ENCODE peak calls at places on chromosomes 3 and 15, in nine cellular contexts. One of them, this sample, is unnamed.

GRCh38 chr3:172315401-172316091 is 132.7 kb downstream of the GHSR start:
- DNase-seq in GM12865: no peak
- DNase-seq in PC-9: peak
- DNase-seq in lung: peak
- DNase-seq in GM23338: no peak
- DNase-seq in cardiac fibroblast: peak
- DNase-seq in fibroblast of lung: peak
- DNase-seq in RWPE2: no peak
- DNase-seq in sigmoid colon: peak
- DNase-seq in this sample: peak

GRCh38 chr15:89402406-89402805 is 67.8 kb upstream of the POLG start:
- DNase-seq in GM12865: no peak
- DNase-seq in PC-9: no peak
- DNase-seq in lung: no peak
- DNase-seq in GM23338: no peak
- DNase-seq in cardiac fibroblast: no peak
- DNase-seq in fibroblast of lung: no peak
- DNase-seq in RWPE2: no peak
- DNase-seq in sigmoid colon: no peak
- DNase-seq in this sample: no peak

GRCh38 chr15:90009301-90010063 is 8.4 kb downstream of the ZNF710 start:
- DNase-seq in GM12865: no peak
- DNase-seq in PC-9: no peak
- DNase-seq in lung: no peak
- DNase-seq in GM23338: no peak
- DNase-seq in cardiac fibroblast: no peak
- DNase-seq in fibroblast of lung: no peak
- DNase-seq in RWPE2: peak
- DNase-seq in sigmoid colon: peak
- DNase-seq in this sample: no peak

GRCh38 chr15:46343527-46343926 is 708.7 kb downstream of the SQOR start:
- DNase-seq in GM12865: no peak
- DNase-seq in PC-9: no peak
- DNase-seq in lung: no peak
- DNase-seq in GM23338: no peak
- DNase-seq in cardiac fibroblast: no peak
- DNase-seq in fibroblast of lung: no peak
- DNase-seq in RWPE2: no peak
- DNase-seq in sigmoid colon: no peak
- DNase-seq in this sample: no peak

GRCh38 chr3:39150803-39151631 is 2.4 kb downstream of the CSRNP1 start:
- DNase-seq in GM12865: peak
- DNase-seq in PC-9: peak
- DNase-seq in lung: peak
- DNase-seq in GM23338: peak
- DNase-seq in cardiac fibroblast: peak
- DNase-seq in fibroblast of lung: peak
- DNase-seq in RWPE2: peak
- DNase-seq in sigmoid colon: peak
- DNase-seq in this sample: peak

GRCh38 chr3:176147251-176147650 is 1050.0 kb downstream of the TBL1XR1 start:
- DNase-seq in GM12865: no peak
- DNase-seq in PC-9: no peak
- DNase-seq in lung: no peak
- DNase-seq in GM23338: no peak
- DNase-seq in cardiac fibroblast: no peak
- DNase-seq in fibroblast of lung: no peak
- DNase-seq in RWPE2: no peak
- DNase-seq in sigmoid colon: no peak
- DNase-seq in this sample: no peak

GRCh38 chr15:69736161-69736560 is 283.5 kb downstream of the RPLP1 start:
- DNase-seq in GM12865: no peak
- DNase-seq in PC-9: no peak
- DNase-seq in lung: no peak
- DNase-seq in GM23338: no peak
- DNase-seq in cardiac fibroblast: no peak
- DNase-seq in fibroblast of lung: no peak
- DNase-seq in RWPE2: no peak
- DNase-seq in sigmoid colon: no peak
- DNase-seq in this sample: no peak

GRCh38 chr3:55538158-55538557 is 51.1 kb upstream of the WNT5A start:
- DNase-seq in GM12865: no peak
- DNase-seq in PC-9: no peak
- DNase-seq in lung: no peak
- DNase-seq in GM23338: peak
- DNase-seq in cardiac fibroblast: no peak
- DNase-seq in fibroblast of lung: no peak
- DNase-seq in RWPE2: no peak
- DNase-seq in sigmoid colon: no peak
- DNase-seq in this sample: no peak

GRCh38 chr3:108024146-108024836 is 66.5 kb downstream of the CD47 start:
- DNase-seq in GM12865: no peak
- DNase-seq in PC-9: no peak
- DNase-seq in lung: no peak
- DNase-seq in GM23338: no peak
- DNase-seq in cardiac fibroblast: no peak
- DNase-seq in fibroblast of lung: no peak
- DNase-seq in RWPE2: no peak
- DNase-seq in sigmoid colon: no peak
- DNase-seq in this sample: no peak

GRCh38 chr15:81410318-81410753 is 36.3 kb upstream of the TMC3 start:
- DNase-seq in GM12865: peak
- DNase-seq in PC-9: peak
- DNase-seq in lung: peak
- DNase-seq in GM23338: peak
- DNase-seq in cardiac fibroblast: peak
- DNase-seq in fibroblast of lung: peak
- DNase-seq in RWPE2: no peak
- DNase-seq in sigmoid colon: peak
- DNase-seq in this sample: peak

DNA sequence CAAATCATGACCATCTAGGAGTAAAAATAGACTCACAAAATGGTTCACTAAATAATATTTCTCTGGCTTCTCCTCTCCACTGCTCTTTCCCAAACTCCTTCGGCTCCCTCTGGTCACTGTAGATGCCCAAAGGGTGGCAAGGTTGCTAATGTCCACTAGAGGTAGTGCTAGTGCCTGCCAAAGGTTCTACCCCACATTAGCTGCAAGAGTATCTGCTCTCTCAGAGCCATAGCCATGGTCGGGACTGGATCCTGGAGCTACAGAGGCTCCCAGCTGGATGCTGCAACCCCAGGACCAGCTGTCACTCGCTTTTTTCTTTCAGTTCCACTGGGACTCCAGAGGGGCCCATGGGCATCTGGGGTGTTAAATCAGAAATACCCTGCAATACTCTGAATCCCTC is 8.5 kb downstream of the HTR3D start:
- DNase-seq in GM12865: peak
- DNase-seq in PC-9: peak
- DNase-seq in lung: no peak
- DNase-seq in GM23338: peak
- DNase-seq in cardiac fibroblast: peak
- DNase-seq in fibroblast of lung: peak
- DNase-seq in RWPE2: no peak
- DNase-seq in sigmoid colon: no peak
- DNase-seq in this sample: peak
- TF ChIP-seq CTCF in GM12865: no peak
- TF ChIP-seq CTCF in PC-9: peak
- TF ChIP-seq CTCF in lung: no peak
- TF ChIP-seq CTCF in GM23338: peak
- TF ChIP-seq CTCF in cardiac fibroblast: peak
- TF ChIP-seq CTCF in fibroblast of lung: peak
- TF ChIP-seq CTCF in RWPE2: peak
- TF ChIP-seq CTCF in sigmoid colon: no peak
- TF ChIP-seq CTCF in this sample: no peak

GRCh38 chr3:23750573-23751484 is 54.9 kb upstream of the UBE2E1 start:
- DNase-seq in GM12865: no peak
- DNase-seq in PC-9: no peak
- DNase-seq in lung: no peak
- DNase-seq in GM23338: no peak
- DNase-seq in cardiac fibroblast: no peak
- DNase-seq in fibroblast of lung: no peak
- DNase-seq in RWPE2: no peak
- DNase-seq in sigmoid colon: no peak
- DNase-seq in this sample: no peak
- H3K4me3 ChIP-seq in GM12865: no peak
- H3K4me3 ChIP-seq in PC-9: no peak
- H3K4me3 ChIP-seq in lung: no peak
- H3K4me3 ChIP-seq in GM23338: peak
- H3K4me3 ChIP-seq in cardiac fibroblast: no peak
- H3K4me3 ChIP-seq in fibroblast of lung: no peak
- H3K4me3 ChIP-seq in RWPE2: no peak
- H3K4me3 ChIP-seq in sigmoid colon: no peak
- H3K4me3 ChIP-seq in this sample: no peak

DNA sequence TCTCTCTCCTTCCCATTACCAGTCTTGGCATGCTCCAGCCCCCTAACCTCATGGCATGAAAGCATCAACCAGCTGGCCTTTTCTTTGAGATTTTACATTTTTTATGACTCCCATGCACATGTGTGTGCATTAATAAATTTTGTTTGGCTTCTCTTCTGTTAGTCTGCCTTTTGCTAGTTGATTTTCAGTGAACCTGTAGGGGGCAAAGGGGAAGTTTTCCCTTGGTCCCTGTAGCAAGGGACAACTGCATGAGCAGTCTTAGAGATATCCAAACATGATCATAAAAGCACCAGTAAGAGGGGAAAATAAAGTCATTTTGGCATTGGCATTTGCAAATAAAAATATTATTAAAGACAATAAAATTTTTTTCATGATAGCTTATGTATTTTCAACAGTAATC is 73.7 kb downstream of the OXSM start:
- DNase-seq in GM12865: no peak
- DNase-seq in PC-9: no peak
- DNase-seq in lung: no peak
- DNase-seq in GM23338: peak
- DNase-seq in cardiac fibroblast: no peak
- DNase-seq in fibroblast of lung: no peak
- DNase-seq in RWPE2: no peak
- DNase-seq in sigmoid colon: no peak
- DNase-seq in this sample: no peak
- TF ChIP-seq CTCF in GM12865: peak
- TF ChIP-seq CTCF in PC-9: no peak
- TF ChIP-seq CTCF in lung: no peak
- TF ChIP-seq CTCF in GM23338: peak
- TF ChIP-seq CTCF in cardiac fibroblast: peak
- TF ChIP-seq CTCF in fibroblast of lung: peak
- TF ChIP-seq CTCF in RWPE2: peak
- TF ChIP-seq CTCF in sigmoid colon: no peak
- TF ChIP-seq CTCF in this sample: peak

DNA sequence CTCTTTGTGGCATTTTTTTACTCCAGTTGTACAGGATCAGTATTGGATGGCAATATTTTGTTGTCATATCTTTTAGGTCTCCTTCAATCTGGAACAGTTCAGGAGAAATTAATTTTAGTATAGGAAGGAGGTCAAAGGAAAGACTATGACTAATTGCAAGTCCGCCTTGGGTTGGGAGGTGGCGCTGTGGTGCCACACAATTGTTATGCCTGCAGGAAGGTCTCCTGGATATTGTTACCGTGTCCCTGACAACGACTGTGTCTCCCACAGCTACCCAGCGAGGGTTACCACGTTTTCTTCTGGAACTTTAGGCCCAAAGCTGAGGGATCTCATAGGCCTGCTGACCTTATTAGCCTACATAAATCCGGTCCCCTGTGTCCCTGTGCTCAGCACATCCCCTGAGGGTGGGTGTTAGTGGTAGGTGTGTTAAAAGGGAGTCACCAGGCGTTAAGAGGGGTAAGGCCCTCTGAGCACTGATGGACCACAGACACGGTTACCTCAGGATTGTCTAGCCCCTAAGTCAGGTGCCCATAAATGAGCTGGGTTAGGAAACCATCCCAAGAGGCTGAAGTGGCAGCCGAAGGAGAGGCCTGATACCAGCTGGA is 31.5 kb downstream of the KCNAB1 start:
- DNase-seq in GM12865: peak
- DNase-seq in PC-9: peak
- DNase-seq in lung: peak
- DNase-seq in GM23338: peak
- DNase-seq in cardiac fibroblast: peak
- DNase-seq in fibroblast of lung: peak
- DNase-seq in RWPE2: no peak
- DNase-seq in sigmoid colon: peak
- DNase-seq in this sample: peak
- H3K4me3 ChIP-seq in GM12865: no peak
- H3K4me3 ChIP-seq in PC-9: no peak
- H3K4me3 ChIP-seq in lung: no peak
- H3K4me3 ChIP-seq in GM23338: no peak
- H3K4me3 ChIP-seq in cardiac fibroblast: no peak
- H3K4me3 ChIP-seq in fibroblast of lung: no peak
- H3K4me3 ChIP-seq in RWPE2: no peak
- H3K4me3 ChIP-seq in sigmoid colon: no peak
- H3K4me3 ChIP-seq in this sample: no peak

GRCh38 chr15:74053941-74054529 is 28.3 kb downstream of the GOLGA6A start:
- DNase-seq in GM12865: peak
- DNase-seq in PC-9: peak
- DNase-seq in lung: peak
- DNase-seq in GM23338: peak
- DNase-seq in cardiac fibroblast: peak
- DNase-seq in fibroblast of lung: peak
- DNase-seq in RWPE2: peak
- DNase-seq in sigmoid colon: peak
- DNase-seq in this sample: peak
- TF ChIP-seq CTCF in GM12865: peak
- TF ChIP-seq CTCF in PC-9: peak
- TF ChIP-seq CTCF in lung: peak
- TF ChIP-seq CTCF in GM23338: peak
- TF ChIP-seq CTCF in cardiac fibroblast: peak
- TF ChIP-seq CTCF in fibroblast of lung: peak
- TF ChIP-seq CTCF in RWPE2: peak
- TF ChIP-seq CTCF in sigmoid colon: peak
- TF ChIP-seq CTCF in this sample: peak

GRCh38 chr3:126464093-126464492 is 11.6 kb downstream of the ZXDC start:
- DNase-seq in GM12865: no peak
- DNase-seq in PC-9: no peak
- DNase-seq in lung: no peak
- DNase-seq in GM23338: no peak
- DNase-seq in cardiac fibroblast: no peak
- DNase-seq in fibroblast of lung: no peak
- DNase-seq in RWPE2: peak
- DNase-seq in sigmoid colon: peak
- DNase-seq in this sample: no peak
- H3K4me3 ChIP-seq in GM12865: no peak
- H3K4me3 ChIP-seq in PC-9: no peak
- H3K4me3 ChIP-seq in lung: no peak
- H3K4me3 ChIP-seq in GM23338: no peak
- H3K4me3 ChIP-seq in cardiac fibroblast: no peak
- H3K4me3 ChIP-seq in fibroblast of lung: no peak
- H3K4me3 ChIP-seq in RWPE2: no peak
- H3K4me3 ChIP-seq in sigmoid colon: no peak
- H3K4me3 ChIP-seq in this sample: no peak